ENCODE peak calls at places on chromosomes 1 and 21, in four cellular contexts. Y is suprapubic skin, B is neural progenitor cell, H is GM12865. G is an unnamed sample.

GRCh38 chr1:29744684-29745490 is 508.6 kb downstream of the PTPRU start:
- DNase-seq in H (no peak), Y (no peak), B (no peak), G (no peak)

GRCh38 chr1:218674280-218674773 is 329.2 kb downstream of the TGFB2 start:
- DNase-seq in Y (no peak), B (peak; percentile 88), H (no peak), G (no peak)

GRCh38 chr1:118504231-118504644 is 319.2 kb upstream of the SPAG17 start:
- DNase-seq in B (no peak), Y (no peak), H (no peak), G (no peak)

GRCh38 chr1:113438505-113439271 is 48.4 kb downstream of the MAGI3 start:
- DNase-seq in B (no peak), Y (no peak), H (no peak), G (no peak)

GRCh38 chr1:201127755-201128455 is 921 bp upstream of the ASCL5 start:
- DNase-seq in B (no peak), Y (no peak), H (no peak), G (no peak)

GRCh38 chr1:221203224-221204054 is 324.2 kb downstream of the HLX start:
- DNase-seq in H (peak; percentile 77), Y (no peak), B (peak; percentile 82), G (peak; percentile 56)

GRCh38 chr1:23791434-23792047 is 596 bp downstream of the LYPLA2 start:
- DNase-seq in B (peak; percentile 60), H (peak; percentile 57), Y (no peak), G (no peak)

GRCh38 chr1:64759968-64760367 is 15.1 kb downstream of the RAVER2 start:
- DNase-seq in Y (no peak), H (no peak), B (no peak), G (no peak)

GRCh38 chr1:162166934-162167615 is 97.6 kb downstream of the NOS1AP start:
- DNase-seq in H (no peak), B (peak; percentile 18), Y (no peak), G (no peak)

GRCh38 chr21:35256468-35256988 is 207.4 kb upstream of the RUNX1 start:
- DNase-seq in Y (no peak), B (peak; percentile 24), H (no peak), G (peak; percentile 82)

GRCh38 chr1:67888208-67888607 is 54.9 kb upstream of the GNG12 start:
- DNase-seq in Y (no peak), H (no peak), B (no peak), G (no peak)

GRCh38 chr1:188386666-188387065 is 1557.9 kb downstream of the PLA2G4A start:
- DNase-seq in B (peak; percentile 2), Y (no peak), H (no peak), G (no peak)

GRCh38 chr1:6207075-6207885 is 1.4 kb downstream of the RNF207 start:
- DNase-seq in H (no peak), Y (no peak), B (no peak), G (no peak)

GRCh38 chr1:205916541-205916940 is 26.7 kb downstream of the SLC26A9 start:
- DNase-seq in B (no peak), H (no peak), Y (no peak), G (no peak)

GRCh38 chr1:53080769-53081168 is 18.8 kb downstream of the PODN start:
- DNase-seq in H (no peak), Y (no peak), B (no peak), G (no peak)

GRCh38 chr1:167532375-167532774 is 14.0 kb upstream of the CD247 start:
- DNase-seq in Y (no peak), B (no peak), H (no peak), G (no peak)

GRCh38 chr1:150066838-150067183 is 765 bp upstream of the VPS45 start:
- DNase-seq in B (peak; percentile 79), H (peak; percentile 76), Y (no peak), G (no peak)

GRCh38 chr1:8396912-8397406 is 79.0 kb downstream of the SLC45A1 start:
- DNase-seq in H (peak; percentile 69), Y (no peak), B (no peak), G (peak; percentile 92)

GRCh38 chr1:41783189-41783639 is 135.5 kb downstream of the HIVEP3 start:
- DNase-seq in H (no peak), B (no peak), Y (no peak), G (peak; percentile 72)

GRCh38 chr1:100461222-100461621 is 76.7 kb upstream of the GPR88 start:
- DNase-seq in H (no peak), Y (no peak), B (peak; percentile 24), G (no peak)

GRCh38 chr1:225897595-225898514 is 8.9 kb upstream of the LEFTY1 start:
- DNase-seq in B (no peak), Y (no peak), H (peak; percentile 28), G (no peak)

GRCh38 chr1:225899044-225899925 is 10.3 kb upstream of the LEFTY1 start:
- DNase-seq in Y (no peak), B (peak; percentile 50), H (no peak), G (no peak)

GRCh38 chr1:225891229-225891972 is 2.5 kb upstream of the LEFTY1 start:
- DNase-seq in B (no peak), Y (no peak), H (no peak), G (no peak)

GRCh38 chr1:225892307-225892706 is 3.4 kb upstream of the LEFTY1 start:
- DNase-seq in H (no peak), B (no peak), Y (no peak), G (no peak)

GRCh38 chr1:225896937-225897549 is 8.1 kb upstream of the LEFTY1 start:
- DNase-seq in H (peak; percentile 93), B (no peak), Y (no peak), G (no peak)
- H3K4me3 ChIP-seq in H (peak overlapping the region; percentile 19), B (no peak overlapping the region), Y (no peak overlapping the region), G (no peak overlapping the region)

GRCh38 chr1:28308750-28309149 is 20.1 kb upstream of the MED18 start:
- DNase-seq in H (no peak), B (no peak), Y (no peak), G (no peak)
- TF ChIP-seq CTCF in H (no peak), B (no peak), Y (no peak), G (no peak)

GRCh38 chr1:155950829-155951228 is 9.4 kb downstream of the RXFP4 start:
- DNase-seq in H (no peak), B (no peak), Y (no peak), G (no peak)
- H3K4me3 ChIP-seq in H (no peak overlapping the region), B (no peak overlapping the region), Y (no peak overlapping the region), G (no peak overlapping the region)

DNA sequence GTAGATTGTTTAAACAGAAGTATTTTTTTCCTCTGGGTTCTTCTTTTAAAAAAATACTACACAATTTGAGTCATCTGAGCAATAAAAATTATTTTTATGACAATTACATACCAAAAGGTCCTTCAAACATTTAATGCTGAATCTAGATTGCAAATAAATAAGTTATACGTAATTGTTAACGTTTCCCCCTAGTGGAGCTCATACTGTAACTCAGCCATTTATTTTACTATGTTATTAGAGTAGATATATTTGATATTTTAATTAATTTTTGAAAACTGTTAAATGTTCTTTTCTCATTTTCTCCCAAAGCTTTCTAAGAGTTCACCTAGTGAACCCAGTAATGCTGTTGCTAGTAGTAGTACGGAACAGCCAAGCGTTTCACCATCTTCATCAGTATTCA is 33.5 kb downstream of the ZMYM1 start:
- DNase-seq in B (no peak), H (no peak), Y (no peak), G (no peak)
- TF ChIP-seq CTCF in B (peak; percentile 19), H (no peak), Y (no peak), G (no peak)

G was measured in HFF-Myc.